ENCODE peak calls at places on chromosomes 13 and 19, in nine cellular contexts. One of them, this sample, is unnamed.

GRCh38 chr19:35002037-35002535 is 2.0 kb downstream of the GRAMD1A start:
- DNase-seq in breast epithelium: no peak
- DNase-seq in astrocyte of the cerebellum: no peak
- DNase-seq in ovary: no peak
- DNase-seq in CD8-positive, alpha-beta T cell: no peak
- DNase-seq in PC-9: no peak
- DNase-seq in pancreas: no peak
- DNase-seq in right lobe of liver: no peak
- DNase-seq in endodermal cell: peak
- DNase-seq in this sample: no peak

GRCh38 chr13:111388851-111389500 is 68.5 kb downstream of the TEX29 start:
- DNase-seq in astrocyte of the cerebellum: no peak
- DNase-seq in ovary: no peak
- DNase-seq in CD8-positive, alpha-beta T cell: peak
- DNase-seq in right lobe of liver: no peak
- DNase-seq in pancreas: no peak
- DNase-seq in endodermal cell: peak
- DNase-seq in breast epithelium: no peak
- DNase-seq in PC-9: no peak
- DNase-seq in this sample: no peak

GRCh38 chr13:41317243-41317642 is 6.2 kb downstream of the NAA16 start:
- DNase-seq in breast epithelium: no peak
- DNase-seq in endodermal cell: no peak
- DNase-seq in PC-9: no peak
- DNase-seq in CD8-positive, alpha-beta T cell: no peak
- DNase-seq in pancreas: no peak
- DNase-seq in ovary: no peak
- DNase-seq in astrocyte of the cerebellum: no peak
- DNase-seq in right lobe of liver: no peak
- DNase-seq in this sample: no peak

GRCh38 chr19:8459520-8460260 is 14.9 kb downstream of the HNRNPM start:
- DNase-seq in right lobe of liver: no peak
- DNase-seq in endodermal cell: no peak
- DNase-seq in breast epithelium: no peak
- DNase-seq in PC-9: peak
- DNase-seq in CD8-positive, alpha-beta T cell: no peak
- DNase-seq in astrocyte of the cerebellum: no peak
- DNase-seq in pancreas: no peak
- DNase-seq in ovary: no peak
- DNase-seq in this sample: no peak

GRCh38 chr19:29211562-29212416 is 1.2 kb downstream of the UQCRFS1 start:
- DNase-seq in right lobe of liver: no peak
- DNase-seq in PC-9: no peak
- DNase-seq in ovary: no peak
- DNase-seq in endodermal cell: no peak
- DNase-seq in astrocyte of the cerebellum: no peak
- DNase-seq in CD8-positive, alpha-beta T cell: no peak
- DNase-seq in breast epithelium: no peak
- DNase-seq in pancreas: no peak
- DNase-seq in this sample: no peak

GRCh38 chr19:2634228-2634951 is 68.1 kb downstream of the GNG7 start:
- DNase-seq in breast epithelium: no peak
- DNase-seq in astrocyte of the cerebellum: no peak
- DNase-seq in PC-9: no peak
- DNase-seq in endodermal cell: no peak
- DNase-seq in pancreas: no peak
- DNase-seq in ovary: peak
- DNase-seq in CD8-positive, alpha-beta T cell: no peak
- DNase-seq in right lobe of liver: peak
- DNase-seq in this sample: no peak

GRCh38 chr19:39064405-39064804 is 19.8 kb upstream of the ACP7 start:
- DNase-seq in CD8-positive, alpha-beta T cell: no peak
- DNase-seq in breast epithelium: no peak
- DNase-seq in PC-9: no peak
- DNase-seq in astrocyte of the cerebellum: no peak
- DNase-seq in right lobe of liver: no peak
- DNase-seq in endodermal cell: no peak
- DNase-seq in pancreas: no peak
- DNase-seq in ovary: no peak
- DNase-seq in this sample: no peak

GRCh38 chr19:51119675-51120074 is 5.0 kb upstream of the SIGLEC9 start:
- DNase-seq in pancreas: no peak
- DNase-seq in breast epithelium: no peak
- DNase-seq in astrocyte of the cerebellum: no peak
- DNase-seq in right lobe of liver: no peak
- DNase-seq in CD8-positive, alpha-beta T cell: no peak
- DNase-seq in endodermal cell: no peak
- DNase-seq in ovary: no peak
- DNase-seq in PC-9: no peak
- DNase-seq in this sample: no peak

GRCh38 chr19:3699071-3699740 is 1.1 kb downstream of the PIP5K1C start:
- DNase-seq in endodermal cell: peak
- DNase-seq in pancreas: peak
- DNase-seq in astrocyte of the cerebellum: no peak
- DNase-seq in ovary: peak
- DNase-seq in breast epithelium: no peak
- DNase-seq in PC-9: no peak
- DNase-seq in CD8-positive, alpha-beta T cell: no peak
- DNase-seq in right lobe of liver: no peak
- DNase-seq in this sample: no peak

GRCh38 chr13:113657851-113658741 is at the start of gene ATP4B:
- DNase-seq in right lobe of liver: peak
- DNase-seq in PC-9: no peak
- DNase-seq in ovary: peak
- DNase-seq in pancreas: no peak
- DNase-seq in breast epithelium: no peak
- DNase-seq in endodermal cell: peak
- DNase-seq in astrocyte of the cerebellum: no peak
- DNase-seq in CD8-positive, alpha-beta T cell: no peak
- DNase-seq in this sample: no peak

GRCh38 chr19:19873381-19873780 is 7.7 kb downstream of the ZNF253 start:
- DNase-seq in right lobe of liver: no peak
- DNase-seq in PC-9: no peak
- DNase-seq in astrocyte of the cerebellum: no peak
- DNase-seq in pancreas: no peak
- DNase-seq in breast epithelium: no peak
- DNase-seq in CD8-positive, alpha-beta T cell: no peak
- DNase-seq in endodermal cell: no peak
- DNase-seq in ovary: no peak
- DNase-seq in this sample: no peak

GRCh38 chr13:45292176-45292575 is 48.8 kb downstream of the TPT1 start:
- DNase-seq in astrocyte of the cerebellum: no peak
- DNase-seq in pancreas: no peak
- DNase-seq in breast epithelium: no peak
- DNase-seq in PC-9: peak
- DNase-seq in endodermal cell: peak
- DNase-seq in ovary: no peak
- DNase-seq in CD8-positive, alpha-beta T cell: no peak
- DNase-seq in right lobe of liver: no peak
- DNase-seq in this sample: no peak

GRCh38 chr19:40229484-40229883 is 3.0 kb upstream of the CCNP start:
- DNase-seq in ovary: no peak
- DNase-seq in right lobe of liver: no peak
- DNase-seq in CD8-positive, alpha-beta T cell: no peak
- DNase-seq in pancreas: no peak
- DNase-seq in endodermal cell: no peak
- DNase-seq in PC-9: no peak
- DNase-seq in astrocyte of the cerebellum: no peak
- DNase-seq in breast epithelium: no peak
- DNase-seq in this sample: no peak

GRCh38 chr19:4077800-4078683 is 11.3 kb upstream of the ZBTB7A start:
- DNase-seq in astrocyte of the cerebellum: no peak
- DNase-seq in pancreas: no peak
- DNase-seq in ovary: peak
- DNase-seq in endodermal cell: peak
- DNase-seq in CD8-positive, alpha-beta T cell: peak
- DNase-seq in right lobe of liver: peak
- DNase-seq in PC-9: no peak
- DNase-seq in breast epithelium: peak
- DNase-seq in this sample: no peak

GRCh38 chr13:27450921-27451461 is 627 bp upstream of the MTIF3 start:
- DNase-seq in pancreas: peak
- DNase-seq in PC-9: no peak
- DNase-seq in astrocyte of the cerebellum: no peak
- DNase-seq in right lobe of liver: peak
- DNase-seq in ovary: peak
- DNase-seq in breast epithelium: peak
- DNase-seq in endodermal cell: peak
- DNase-seq in CD8-positive, alpha-beta T cell: no peak
- DNase-seq in this sample: no peak

GRCh38 chr13:49246850-49247721 is 639 bp upstream of the CDADC1 start:
- DNase-seq in PC-9: no peak
- DNase-seq in ovary: no peak
- DNase-seq in breast epithelium: no peak
- DNase-seq in right lobe of liver: no peak
- DNase-seq in pancreas: no peak
- DNase-seq in CD8-positive, alpha-beta T cell: no peak
- DNase-seq in astrocyte of the cerebellum: no peak
- DNase-seq in endodermal cell: no peak
- DNase-seq in this sample: no peak

GRCh38 chr13:49248433-49249002 is 793 bp downstream of the CDADC1 start:
- DNase-seq in endodermal cell: no peak
- DNase-seq in breast epithelium: no peak
- DNase-seq in astrocyte of the cerebellum: peak
- DNase-seq in ovary: no peak
- DNase-seq in pancreas: no peak
- DNase-seq in PC-9: peak
- DNase-seq in CD8-positive, alpha-beta T cell: peak
- DNase-seq in right lobe of liver: no peak
- DNase-seq in this sample: no peak

GRCh38 chr13:49253310-49253709 is 5.6 kb downstream of the CDADC1 start:
- DNase-seq in astrocyte of the cerebellum: no peak
- DNase-seq in right lobe of liver: no peak
- DNase-seq in endodermal cell: no peak
- DNase-seq in PC-9: no peak
- DNase-seq in pancreas: no peak
- DNase-seq in breast epithelium: no peak
- DNase-seq in CD8-positive, alpha-beta T cell: no peak
- DNase-seq in ovary: no peak
- DNase-seq in this sample: no peak

DNA sequence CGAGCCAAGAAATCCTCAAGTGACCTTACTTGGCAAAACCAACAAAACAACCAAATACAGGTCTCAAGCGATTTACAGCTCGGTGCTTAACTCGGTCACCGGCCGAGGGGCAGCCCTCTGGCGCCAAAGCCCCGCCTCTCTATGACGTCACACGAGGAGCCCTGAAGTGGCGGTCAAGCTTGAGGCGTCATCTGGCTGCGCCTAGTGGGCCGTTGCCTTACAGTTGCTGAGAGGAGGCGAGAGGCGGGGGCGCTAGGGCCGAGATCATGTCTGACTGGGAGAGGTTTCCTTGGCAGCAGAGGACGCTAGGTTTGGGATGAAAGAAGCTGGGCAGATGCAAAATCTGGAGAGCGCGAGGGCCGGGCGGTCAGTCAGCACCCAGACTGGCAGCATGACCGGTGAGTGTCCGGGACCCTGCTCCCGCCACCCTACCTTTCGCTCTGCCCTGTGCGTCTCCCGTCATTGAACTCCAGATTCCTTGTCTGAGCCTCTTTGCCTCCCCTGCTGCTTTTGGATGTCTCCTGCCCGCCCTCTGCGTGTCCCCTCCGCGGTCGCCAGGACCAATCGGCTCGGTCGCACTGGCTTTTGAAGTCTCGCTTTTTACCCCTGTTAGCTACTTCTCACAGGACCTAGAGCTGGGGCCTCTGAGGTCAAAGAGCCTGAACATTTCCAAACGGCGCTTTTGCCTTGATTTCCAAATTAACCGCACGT is at the start of gene CDADC1:
- DNase-seq in right lobe of liver: peak
- DNase-seq in endodermal cell: peak
- DNase-seq in pancreas: peak
- DNase-seq in astrocyte of the cerebellum: peak
- DNase-seq in ovary: peak
- DNase-seq in CD8-positive, alpha-beta T cell: peak
- DNase-seq in breast epithelium: peak
- DNase-seq in PC-9: peak
- DNase-seq in this sample: peak
- TF ChIP-seq CTCF in right lobe of liver: no peak
- TF ChIP-seq CTCF in endodermal cell: no peak
- TF ChIP-seq CTCF in pancreas: no peak
- TF ChIP-seq CTCF in astrocyte of the cerebellum: no peak
- TF ChIP-seq CTCF in ovary: no peak
- TF ChIP-seq CTCF in CD8-positive, alpha-beta T cell: no peak
- TF ChIP-seq CTCF in breast epithelium: no peak
- TF ChIP-seq CTCF in PC-9: no peak
- TF ChIP-seq CTCF in this sample: no peak

DNA sequence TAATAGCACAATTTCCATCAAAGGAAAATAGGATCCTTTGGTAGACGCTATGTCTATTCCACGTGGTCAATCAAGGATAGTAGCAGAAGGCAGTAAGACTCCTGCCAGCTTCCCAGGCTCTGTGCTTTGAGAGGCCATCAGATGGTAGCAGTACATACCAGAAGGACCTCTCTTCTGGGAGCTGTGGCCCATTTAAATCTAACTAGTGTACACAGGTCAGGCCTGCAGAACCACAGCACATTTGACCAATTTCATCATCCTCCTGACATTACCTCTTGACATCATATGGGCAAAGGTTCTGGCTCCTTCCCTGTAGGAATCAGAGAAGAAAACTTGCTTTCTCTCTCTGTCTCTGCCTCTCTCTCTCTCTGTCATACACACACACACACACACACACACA is 229.6 kb upstream of the HTR2A start:
- DNase-seq in astrocyte of the cerebellum: no peak
- DNase-seq in endodermal cell: peak
- DNase-seq in ovary: no peak
- DNase-seq in PC-9: no peak
- DNase-seq in breast epithelium: no peak
- DNase-seq in pancreas: peak
- DNase-seq in CD8-positive, alpha-beta T cell: no peak
- DNase-seq in right lobe of liver: peak
- DNase-seq in this sample: no peak
- TF ChIP-seq CTCF in astrocyte of the cerebellum: no peak
- TF ChIP-seq CTCF in endodermal cell: peak
- TF ChIP-seq CTCF in ovary: no peak
- TF ChIP-seq CTCF in PC-9: no peak
- TF ChIP-seq CTCF in breast epithelium: no peak
- TF ChIP-seq CTCF in pancreas: no peak
- TF ChIP-seq CTCF in CD8-positive, alpha-beta T cell: no peak
- TF ChIP-seq CTCF in right lobe of liver: peak
- TF ChIP-seq CTCF in this sample: no peak

GRCh38 chr13:62093984-62094383 is 678.3 kb upstream of the PCDH20 start:
- DNase-seq in PC-9: no peak
- DNase-seq in pancreas: no peak
- DNase-seq in ovary: no peak
- DNase-seq in right lobe of liver: no peak
- DNase-seq in endodermal cell: no peak
- DNase-seq in astrocyte of the cerebellum: no peak
- DNase-seq in breast epithelium: no peak
- DNase-seq in CD8-positive, alpha-beta T cell: no peak
- DNase-seq in this sample: no peak
- TF ChIP-seq CTCF in PC-9: no peak
- TF ChIP-seq CTCF in pancreas: no peak
- TF ChIP-seq CTCF in ovary: no peak
- TF ChIP-seq CTCF in right lobe of liver: no peak
- TF ChIP-seq CTCF in endodermal cell: no peak
- TF ChIP-seq CTCF in astrocyte of the cerebellum: no peak
- TF ChIP-seq CTCF in breast epithelium: no peak
- TF ChIP-seq CTCF in CD8-positive, alpha-beta T cell: no peak
- TF ChIP-seq CTCF in this sample: no peak

GRCh38 chr13:25575562-25575961 is 203.8 kb downstream of the ATP8A2 start:
- DNase-seq in right lobe of liver: no peak
- DNase-seq in endodermal cell: no peak
- DNase-seq in astrocyte of the cerebellum: no peak
- DNase-seq in pancreas: no peak
- DNase-seq in PC-9: no peak
- DNase-seq in breast epithelium: no peak
- DNase-seq in ovary: no peak
- DNase-seq in CD8-positive, alpha-beta T cell: no peak
- DNase-seq in this sample: no peak
- TF ChIP-seq CTCF in right lobe of liver: no peak
- TF ChIP-seq CTCF in endodermal cell: no peak
- TF ChIP-seq CTCF in astrocyte of the cerebellum: no peak
- TF ChIP-seq CTCF in pancreas: no peak
- TF ChIP-seq CTCF in PC-9: no peak
- TF ChIP-seq CTCF in breast epithelium: no peak
- TF ChIP-seq CTCF in ovary: no peak
- TF ChIP-seq CTCF in CD8-positive, alpha-beta T cell: no peak
- TF ChIP-seq CTCF in this sample: no peak